ENCODE peak calls at places on chromosome 20, in ten cellular contexts. O is A549, T is sigmoid colon, K is ovary, L is H54, X is spleen, D is lower leg skin, I is GM12891, M is adrenal gland, S is stomach. W is an unnamed sample.

GRCh38 chr20:19098092-19098491 is 114.3 kb upstream of the SLC24A3 start:
- DNase-seq in O (no peak), T (no peak), K (no peak), L (no peak), X (no peak), D (no peak), I (no peak), M (no peak), S (no peak), W (no peak)

GRCh38 chr20:22502731-22503191 is 81.6 kb downstream of the FOXA2 start:
- DNase-seq in O (no peak), T (no peak), K (no peak), L (no peak), X (no peak), D (no peak), I (no peak), M (no peak), S (no peak), W (no peak)

GRCh38 chr20:25496968-25497401 is 88.3 kb downstream of the NINL start:
- DNase-seq in O (no peak), T (no peak), K (no peak), L (peak), X (no peak), D (no peak), I (no peak), M (peak), S (no peak), W (no peak)

GRCh38 chr20:53611449-53611894 is 17.8 kb upstream of the ZNF217 start:
- DNase-seq in O (peak), T (peak), K (no peak), L (no peak), X (peak), D (peak), I (no peak), M (no peak), S (peak), W (peak)

GRCh38 chr20:10469599-10469998 is 34.5 kb downstream of the SLX4IP start:
- DNase-seq in O (peak), T (peak), K (no peak), L (peak), X (no peak), D (peak), I (no peak), M (peak), S (no peak), W (peak)

GRCh38 chr20:42936482-42936881 is 253.2 kb downstream of the PTPRT start:
- DNase-seq in O (no peak), T (no peak), K (no peak), L (no peak), X (no peak), D (no peak), I (no peak), M (no peak), S (no peak), W (no peak)

GRCh38 chr20:60046011-60046413 is 87.8 kb downstream of the CDH26 start:
- DNase-seq in O (no peak), T (no peak), K (no peak), L (no peak), X (no peak), D (no peak), I (no peak), M (no peak), S (no peak), W (no peak)

GRCh38 chr20:25038591-25039015 is 19.3 kb downstream of the ACSS1 start:
- DNase-seq in O (no peak), T (no peak), K (no peak), L (no peak), X (peak), D (no peak), I (no peak), M (no peak), S (no peak), W (no peak)

GRCh38 chr20:25207960-25208534 is 12.5 kb downstream of the ENTPD6 start:
- DNase-seq in O (no peak), T (no peak), K (no peak), L (no peak), X (no peak), D (no peak), I (no peak), M (no peak), S (peak), W (no peak)

GRCh38 chr20:7829776-7830175 is 110.5 kb downstream of the HAO1 start:
- DNase-seq in O (no peak), T (no peak), K (no peak), L (no peak), X (no peak), D (no peak), I (no peak), M (no peak), S (no peak), W (no peak)

GRCh38 chr20:51275816-51276215 is 252.9 kb upstream of the KCNG1 start:
- DNase-seq in O (no peak), T (no peak), K (peak), L (peak), X (no peak), D (no peak), I (no peak), M (no peak), S (no peak), W (no peak)

GRCh38 chr20:25532015-25532751 is 53.1 kb downstream of the NINL start:
- DNase-seq in O (no peak), T (no peak), K (no peak), L (no peak), X (no peak), D (no peak), I (no peak), M (no peak), S (no peak), W (no peak)

GRCh38 chr20:7980332-7981046 is 39.1 kb downstream of the TMX4 start:
- DNase-seq in O (peak), T (no peak), K (no peak), L (no peak), X (no peak), D (no peak), I (peak), M (peak), S (no peak), W (peak)

GRCh38 chr20:51910202-51911050 is 108.1 kb upstream of the SALL4 start:
- DNase-seq in O (peak), T (no peak), K (no peak), L (no peak), X (no peak), D (no peak), I (no peak), M (no peak), S (no peak), W (no peak)

GRCh38 chr20:24992420-24993205 is at the start of gene APMAP:
- DNase-seq in O (peak), T (peak), K (peak), L (peak), X (peak), D (peak), I (peak), M (peak), S (peak), W (peak)

GRCh38 chr20:33660035-33660684 is 2.0 kb upstream of the C20orf144 start:
- DNase-seq in O (no peak), T (peak), K (peak), L (no peak), X (no peak), D (no peak), I (no peak), M (no peak), S (no peak), W (no peak)

GRCh38 chr20:676315-676937 is 824 bp upstream of the SCRT2 start:
- DNase-seq in O (no peak), T (no peak), K (no peak), L (no peak), X (no peak), D (no peak), I (no peak), M (no peak), S (no peak), W (no peak)

GRCh38 chr20:43824279-43824678 is 90.4 kb upstream of the TOX2 start:
- DNase-seq in O (no peak), T (peak), K (no peak), L (no peak), X (peak), D (no peak), I (no peak), M (no peak), S (no peak), W (no peak)

GRCh38 chr20:12605751-12606150 is 403.0 kb upstream of the SPTLC3 start:
- DNase-seq in O (no peak), T (no peak), K (no peak), L (no peak), X (no peak), D (no peak), I (no peak), M (no peak), S (no peak), W (no peak)

GRCh38 chr20:43243672-43244269 is 54.1 kb upstream of the PTPRT start:
- DNase-seq in O (peak), T (no peak), K (no peak), L (no peak), X (no peak), D (no peak), I (no peak), M (no peak), S (no peak), W (no peak)

GRCh38 chr20:61759286-61760065 is 306.2 kb downstream of the TAF4 start:
- DNase-seq in O (no peak), T (peak), K (no peak), L (no peak), X (peak), D (no peak), I (no peak), M (no peak), S (no peak), W (no peak)

GRCh38 chr20:34985439-34986310 is 30.0 kb downstream of the MYH7B start:
- DNase-seq in O (no peak), T (no peak), K (no peak), L (no peak), X (no peak), D (no peak), I (no peak), M (no peak), S (no peak), W (no peak)

GRCh38 chr20:8242066-8242465 is 110.0 kb downstream of the PLCB1 start:
- DNase-seq in O (no peak), T (no peak), K (no peak), L (no peak), X (no peak), D (no peak), I (no peak), M (no peak), S (no peak), W (no peak)

GRCh38 chr20:25046181-25046641 is 11.7 kb downstream of the ACSS1 start:
- DNase-seq in O (no peak), T (peak), K (peak), L (no peak), X (peak), D (no peak), I (no peak), M (no peak), S (peak), W (no peak)

GRCh38 chr20:53032021-53033001 is 60.2 kb downstream of the TSHZ2 start:
- DNase-seq in O (no peak), T (peak), K (no peak), L (no peak), X (no peak), D (peak), I (no peak), M (peak), S (no peak), W (no peak)

GRCh38 chr20:3276400-3277015 is 37.5 kb upstream of the SLC4A11 start:
- DNase-seq in O (peak), T (no peak), K (no peak), L (no peak), X (no peak), D (no peak), I (no peak), M (peak), S (no peak), W (peak)

GRCh38 chr20:57398901-57399535 is 7.8 kb downstream of the RBM38 start:
- DNase-seq in O (no peak), T (peak), K (peak), L (no peak), X (peak), D (no peak), I (no peak), M (no peak), S (no peak), W (no peak)

GRCh38 chr20:57400262-57400701 is 9.1 kb downstream of the RBM38 start:
- DNase-seq in O (no peak), T (peak), K (peak), L (no peak), X (peak), D (no peak), I (no peak), M (no peak), S (no peak), W (no peak)

GRCh38 chr20:57398231-57398821 is 7.1 kb downstream of the RBM38 start:
- DNase-seq in O (no peak), T (peak), K (peak), L (no peak), X (peak), D (peak), I (peak), M (no peak), S (peak), W (no peak)

GRCh38 chr20:57400821-57401564 is 9.8 kb downstream of the RBM38 start:
- DNase-seq in O (no peak), T (peak), K (peak), L (no peak), X (peak), D (no peak), I (no peak), M (no peak), S (no peak), W (no peak)

DNA sequence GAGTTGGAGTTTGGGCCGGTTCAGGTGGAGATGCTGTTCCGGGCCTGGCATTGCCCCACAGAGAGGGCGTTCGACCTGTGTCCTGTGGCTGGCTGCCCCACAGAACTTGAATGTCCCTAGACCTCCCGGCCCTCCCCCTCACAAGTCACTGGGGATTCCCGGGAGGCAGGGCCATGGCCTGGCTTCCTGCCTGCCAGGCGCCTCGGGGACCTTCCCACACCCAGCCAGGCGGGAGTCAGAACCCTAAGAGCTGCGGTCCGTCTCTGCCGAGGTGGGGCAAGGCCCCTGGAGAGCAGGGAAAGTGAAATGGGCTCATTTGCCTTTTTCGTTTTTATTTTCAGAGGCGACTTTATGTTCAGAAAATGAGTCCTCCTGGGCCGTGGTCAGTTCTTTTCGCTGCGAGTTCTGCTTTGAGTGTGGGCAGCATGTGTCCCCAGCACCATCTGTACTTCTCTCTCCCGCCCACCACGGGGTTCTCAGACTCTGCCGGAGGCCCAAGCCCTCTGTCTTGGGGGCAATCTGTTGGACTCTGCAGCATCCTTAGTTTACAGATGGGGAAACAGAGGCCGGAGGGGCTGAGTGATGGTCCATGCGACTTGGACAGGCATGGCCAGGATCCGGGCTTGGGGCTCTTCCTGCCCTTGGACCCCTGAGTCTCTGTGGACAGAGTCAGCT is 8.5 kb downstream of the RBM38 start:
- DNase-seq in O (no peak), T (peak), K (peak), L (no peak), X (peak), D (no peak), I (no peak), M (no peak), S (peak), W (no peak)
- TF ChIP-seq POLR2A in O (no peak), T (no peak), K (no peak), L (no peak), X (no peak), D (no peak), I (peak), M (no peak), S (no peak), W (no peak)

GRCh38 chr20:63980806-63981728 is at the start of gene PRPF6:
- DNase-seq in O (peak), T (peak), K (peak), L (peak), X (peak), D (peak), I (peak), M (peak), S (peak), W (peak)
- TF ChIP-seq POLR2A in O (peak), T (peak), K (peak), L (peak), X (no peak), D (no peak), I (peak), M (peak), S (no peak), W (peak)

GRCh38 chr20:58890073-58890453 is 37.5 kb downstream of the GNAS start:
- DNase-seq in O (no peak), T (no peak), K (no peak), L (no peak), X (no peak), D (no peak), I (no peak), M (no peak), S (no peak), W (peak)

GRCh38 chr20:58891686-58892125 is 39.2 kb downstream of the GNAS start:
- DNase-seq in O (peak), T (peak), K (peak), L (peak), X (no peak), D (no peak), I (peak), M (peak), S (peak), W (peak)

GRCh38 chr20:58891076-58891685 is 38.7 kb downstream of the GNAS start:
- DNase-seq in O (peak), T (peak), K (peak), L (peak), X (peak), D (peak), I (peak), M (peak), S (peak), W (peak)

GRCh38 chr20:58889334-58890072 is 37.0 kb downstream of the GNAS start:
- DNase-seq in O (no peak), T (no peak), K (peak), L (no peak), X (peak), D (no peak), I (no peak), M (no peak), S (no peak), W (peak)

GRCh38 chr20:58890454-58891075 is 38.0 kb downstream of the GNAS start:
- DNase-seq in O (peak), T (peak), K (peak), L (peak), X (peak), D (peak), I (peak), M (peak), S (peak), W (peak)
- TF ChIP-seq POLR2A in O (peak), T (peak), K (no peak), L (no peak), X (no peak), D (no peak), I (no peak), M (peak), S (no peak), W (peak)

GRCh38 chr20:47576516-47577033 is 74.9 kb downstream of the NCOA3 start:
- DNase-seq in O (peak), T (peak), K (peak), L (peak), X (no peak), D (peak), I (no peak), M (peak), S (peak), W (peak)

GRCh38 chr20:47577271-47577670 is 75.6 kb downstream of the NCOA3 start:
- DNase-seq in O (no peak), T (no peak), K (no peak), L (no peak), X (no peak), D (no peak), I (no peak), M (no peak), S (no peak), W (no peak)

GRCh38 chr20:47573586-47573985 is 71.9 kb downstream of the NCOA3 start:
- DNase-seq in O (no peak), T (no peak), K (no peak), L (no peak), X (no peak), D (no peak), I (no peak), M (no peak), S (no peak), W (no peak)

GRCh38 chr20:47574616-47575401 is 73.1 kb downstream of the NCOA3 start:
- DNase-seq in O (peak), T (no peak), K (no peak), L (no peak), X (no peak), D (no peak), I (no peak), M (peak), S (no peak), W (no peak)

DNA sequence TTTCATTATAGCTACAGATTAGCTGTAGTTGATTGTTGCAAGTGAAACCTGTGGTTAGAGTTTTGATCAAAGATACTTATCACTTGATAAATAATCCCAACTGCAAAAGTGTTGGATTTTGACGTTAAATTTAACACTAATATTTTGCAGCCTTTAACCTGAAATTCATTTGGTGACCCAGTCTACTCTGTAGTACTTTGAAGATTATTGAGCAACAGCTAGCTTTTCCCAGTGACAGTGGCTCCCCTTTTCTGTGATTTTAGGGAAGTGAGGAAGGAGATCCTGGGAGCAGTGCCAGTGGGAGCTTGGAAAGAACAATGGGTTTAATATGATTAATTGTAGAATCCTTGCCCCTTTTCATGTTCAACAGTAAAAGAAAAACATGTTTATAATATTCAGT is 76.9 kb downstream of the NCOA3 start:
- DNase-seq in O (no peak), T (no peak), K (no peak), L (no peak), X (no peak), D (no peak), I (no peak), M (peak), S (no peak), W (no peak)
- TF ChIP-seq POLR2A in O (no peak), T (no peak), K (no peak), L (no peak), X (no peak), D (no peak), I (no peak), M (no peak), S (no peak), W (no peak)

DNA sequence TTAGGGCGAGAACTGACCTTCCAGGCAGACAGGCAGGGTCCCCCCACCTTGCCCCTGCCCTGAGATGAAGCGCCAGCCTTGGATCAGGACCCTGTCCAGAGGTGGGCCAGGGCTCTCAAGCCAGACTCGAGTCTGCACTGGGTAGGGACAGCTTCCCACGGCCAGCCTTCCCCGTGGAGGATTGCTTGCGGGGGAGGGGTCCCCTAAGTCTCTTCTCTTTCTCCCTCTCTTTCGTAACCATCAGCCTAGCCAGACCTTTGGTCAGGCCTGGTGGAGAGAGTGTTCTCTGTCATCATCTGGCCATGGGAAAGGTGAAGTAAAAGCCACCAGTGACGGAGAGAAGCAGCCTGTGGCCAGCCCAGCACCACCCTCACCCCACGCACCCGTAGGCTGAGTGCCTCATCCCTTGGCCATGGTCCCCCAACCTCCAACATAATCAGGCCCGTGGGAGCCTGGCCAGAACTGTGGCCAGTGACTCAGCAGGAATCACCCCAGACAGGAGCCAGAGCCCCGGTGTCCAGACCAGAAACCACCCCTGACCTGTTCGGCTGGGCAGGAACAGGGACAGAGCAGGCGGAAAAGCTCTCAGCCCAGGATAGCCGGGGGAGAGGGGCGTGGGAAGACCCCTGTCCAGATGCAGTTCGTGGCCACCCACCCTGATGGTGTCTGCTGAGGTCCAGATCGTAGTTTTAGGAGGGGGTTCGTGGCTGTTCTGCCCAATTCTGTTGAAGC is 47.1 kb downstream of the SNAI1 start:
- DNase-seq in O (peak), T (peak), K (peak), L (peak), X (no peak), D (no peak), I (no peak), M (peak), S (peak), W (no peak)
- TF ChIP-seq POLR2A in O (no peak), T (no peak), K (no peak), L (no peak), X (no peak), D (no peak), I (no peak), M (no peak), S (no peak), W (no peak)